ENCODE peak calls at places on chromosomes 7 and 10, in seven cellular contexts. One of them, this sample, is unnamed.

GRCh38 chr7:88226886-88227516 is 7.2 kb upstream of the SRI start:
- DNase-seq in H1: no peak
- DNase-seq in SK-N-SH: no peak
- DNase-seq in HCT116: peak; percentile 68
- DNase-seq in K562: no peak
- DNase-seq in HepG2: peak; percentile 90
- DNase-seq in GM12878: no peak
- DNase-seq in this sample: peak; percentile 13

GRCh38 chr10:122420624-122421007 is 33.8 kb upstream of the ARMS2 start:
- DNase-seq in H1: no peak
- DNase-seq in SK-N-SH: no peak
- DNase-seq in HCT116: no peak
- DNase-seq in K562: no peak
- DNase-seq in HepG2: no peak
- DNase-seq in GM12878: no peak
- DNase-seq in this sample: no peak

GRCh38 chr10:78623577-78624215 is 445.1 kb upstream of the ZMIZ1 start:
- DNase-seq in H1: no peak
- DNase-seq in SK-N-SH: no peak
- DNase-seq in HCT116: peak; percentile 36
- DNase-seq in K562: peak; percentile 6
- DNase-seq in HepG2: peak; percentile 66
- DNase-seq in GM12878: no peak
- DNase-seq in this sample: no peak

GRCh38 chr10:68331455-68332258 is at the start of gene HNRNPH3:
- DNase-seq in H1: peak; percentile 99
- DNase-seq in SK-N-SH: peak; percentile 95
- DNase-seq in HCT116: peak; percentile 92
- DNase-seq in K562: peak; percentile 100
- DNase-seq in HepG2: peak; percentile 92
- DNase-seq in GM12878: peak; percentile 93
- DNase-seq in this sample: peak; percentile 88

GRCh38 chr7:16891338-16891737 is 9.6 kb upstream of the AGR3 start:
- DNase-seq in H1: no peak
- DNase-seq in SK-N-SH: no peak
- DNase-seq in HCT116: peak; percentile 7
- DNase-seq in K562: peak; percentile 17
- DNase-seq in HepG2: peak; percentile 63
- DNase-seq in GM12878: peak; percentile 1
- DNase-seq in this sample: peak; percentile 93

GRCh38 chr10:5349362-5349761 is 15.4 kb upstream of the UCN3 start:
- DNase-seq in H1: no peak
- DNase-seq in SK-N-SH: no peak
- DNase-seq in HCT116: no peak
- DNase-seq in K562: no peak
- DNase-seq in HepG2: no peak
- DNase-seq in GM12878: no peak
- DNase-seq in this sample: no peak

GRCh38 chr7:133275441-133276105 is 22.7 kb downstream of the EXOC4 start:
- DNase-seq in H1: no peak
- DNase-seq in SK-N-SH: no peak
- DNase-seq in HCT116: no peak
- DNase-seq in K562: no peak
- DNase-seq in HepG2: no peak
- DNase-seq in GM12878: no peak
- DNase-seq in this sample: no peak

GRCh38 chr10:119441151-119441821 is 101.2 kb downstream of the RGS10 start:
- DNase-seq in H1: no peak
- DNase-seq in SK-N-SH: no peak
- DNase-seq in HCT116: no peak
- DNase-seq in K562: no peak
- DNase-seq in HepG2: no peak
- DNase-seq in GM12878: no peak
- DNase-seq in this sample: no peak

GRCh38 chr10:124736491-124737136 is 7.6 kb downstream of the FAM53B start:
- DNase-seq in H1: peak; percentile 57
- DNase-seq in SK-N-SH: no peak
- DNase-seq in HCT116: no peak
- DNase-seq in K562: no peak
- DNase-seq in HepG2: peak; percentile 32
- DNase-seq in GM12878: no peak
- DNase-seq in this sample: no peak

GRCh38 chr10:3445688-3446087 is 273.1 kb upstream of the PITRM1 start:
- DNase-seq in H1: no peak
- DNase-seq in SK-N-SH: no peak
- DNase-seq in HCT116: no peak
- DNase-seq in K562: no peak
- DNase-seq in HepG2: no peak
- DNase-seq in GM12878: no peak
- DNase-seq in this sample: no peak

GRCh38 chr10:42949287-42949686 is 127.6 kb upstream of the RET start:
- DNase-seq in H1: no peak
- DNase-seq in SK-N-SH: no peak
- DNase-seq in HCT116: no peak
- DNase-seq in K562: no peak
- DNase-seq in HepG2: no peak
- DNase-seq in GM12878: no peak
- DNase-seq in this sample: no peak

GRCh38 chr7:22943997-22944396 is 69.9 kb downstream of the HYCC1 start:
- DNase-seq in H1: no peak
- DNase-seq in SK-N-SH: no peak
- DNase-seq in HCT116: no peak
- DNase-seq in K562: peak; percentile 6
- DNase-seq in HepG2: no peak
- DNase-seq in GM12878: no peak
- DNase-seq in this sample: no peak

GRCh38 chr7:134991469-134992339 is 5.4 kb downstream of the AGBL3 start:
- DNase-seq in H1: no peak
- DNase-seq in SK-N-SH: no peak
- DNase-seq in HCT116: no peak
- DNase-seq in K562: no peak
- DNase-seq in HepG2: peak; percentile 93
- DNase-seq in GM12878: no peak
- DNase-seq in this sample: no peak

GRCh38 chr10:6580279-6581029 is 378 bp upstream of the PRKCQ start:
- DNase-seq in H1: peak; percentile 92
- DNase-seq in SK-N-SH: peak; percentile 94
- DNase-seq in HCT116: peak; percentile 22
- DNase-seq in K562: peak; percentile 87
- DNase-seq in HepG2: peak; percentile 53
- DNase-seq in GM12878: no peak
- DNase-seq in this sample: peak; percentile 20

GRCh38 chr7:74619235-74619860 is 38.2 kb upstream of the GTF2I start:
- DNase-seq in H1: no peak
- DNase-seq in SK-N-SH: no peak
- DNase-seq in HCT116: no peak
- DNase-seq in K562: no peak
- DNase-seq in HepG2: no peak
- DNase-seq in GM12878: no peak
- DNase-seq in this sample: no peak

GRCh38 chr10:29256531-29256930 is 32.3 kb upstream of the LYZL1 start:
- DNase-seq in H1: no peak
- DNase-seq in SK-N-SH: no peak
- DNase-seq in HCT116: no peak
- DNase-seq in K562: no peak
- DNase-seq in HepG2: no peak
- DNase-seq in GM12878: no peak
- DNase-seq in this sample: no peak

DNA sequence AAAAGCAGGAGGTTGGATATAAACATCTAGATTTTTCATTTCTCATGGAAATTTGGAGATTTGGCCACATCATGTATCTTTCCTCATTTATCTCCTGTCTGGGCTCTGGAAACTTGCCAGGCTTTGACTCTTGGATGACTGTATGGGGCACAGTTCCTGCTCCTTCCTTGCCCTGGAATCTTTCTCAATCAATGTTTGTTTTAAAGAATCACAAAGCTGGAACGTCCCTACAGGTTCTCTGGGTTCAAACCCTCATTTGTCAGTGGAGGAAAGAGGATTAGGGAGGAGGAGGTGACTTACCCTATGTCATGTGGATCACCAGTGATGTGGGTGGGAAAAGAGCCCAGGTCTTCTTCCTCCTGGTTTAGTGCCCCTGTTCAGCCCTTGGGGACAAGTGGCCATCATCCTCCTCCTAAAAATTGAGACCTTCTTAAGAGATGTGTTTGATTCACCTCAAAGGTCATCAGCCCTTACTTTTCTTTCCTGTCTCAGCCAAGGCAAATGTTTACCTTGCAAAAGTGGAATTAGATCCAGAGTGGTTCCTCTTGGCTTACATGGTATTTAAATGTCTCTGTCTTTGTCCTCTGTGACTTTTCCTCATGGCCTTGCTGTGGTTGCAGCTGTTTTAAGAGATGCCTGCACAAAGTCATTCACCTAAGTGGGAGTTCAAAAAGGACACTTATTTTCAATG is 38.8 kb upstream of the PDZD8 start:
- DNase-seq in H1: no peak
- DNase-seq in SK-N-SH: no peak
- DNase-seq in HCT116: no peak
- DNase-seq in K562: peak; percentile 38
- DNase-seq in HepG2: peak; percentile 16
- DNase-seq in GM12878: no peak
- DNase-seq in this sample: no peak
- TF ChIP-seq JUND in H1: no peak
- TF ChIP-seq JUND in SK-N-SH: no peak
- TF ChIP-seq JUND in HCT116: no peak
- TF ChIP-seq JUND in K562: no peak
- TF ChIP-seq JUND in HepG2: no peak
- TF ChIP-seq JUND in GM12878: no peak
- TF ChIP-seq JUND in this sample: no peak

DNA sequence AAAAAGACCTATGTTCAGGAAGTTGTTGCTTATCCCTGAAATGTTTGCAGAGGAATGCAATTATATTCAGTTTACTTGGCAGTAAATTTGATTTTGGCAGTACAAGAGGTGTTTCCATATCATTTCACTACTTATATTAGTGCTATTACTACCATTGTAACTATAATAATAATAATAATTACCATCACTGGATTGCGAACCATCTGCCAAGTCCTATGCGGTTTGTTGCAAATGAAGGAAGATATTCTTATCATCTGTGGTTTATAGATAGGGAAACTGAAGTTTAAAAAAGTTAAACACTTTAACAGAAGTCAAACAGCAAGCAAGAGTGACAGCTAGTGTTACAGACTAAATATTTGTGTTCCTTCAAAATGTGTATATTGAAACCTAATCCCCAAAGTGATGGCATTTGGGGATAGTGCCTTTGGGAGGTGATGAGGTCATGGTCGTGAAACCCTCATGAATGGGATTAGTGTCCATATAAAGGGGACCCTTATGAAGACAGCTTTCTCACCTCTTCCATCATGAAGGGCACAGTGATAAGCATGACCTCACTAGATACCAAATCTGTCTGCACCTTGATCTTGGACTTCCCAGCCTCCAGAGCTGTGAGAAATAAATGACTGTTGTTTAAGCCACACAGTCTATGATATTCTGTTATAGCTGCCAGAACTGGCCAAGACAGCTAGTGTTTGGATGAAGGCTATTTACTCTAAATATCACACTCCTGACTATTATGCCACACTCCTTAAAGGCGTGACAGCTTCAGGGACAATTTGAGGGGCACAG is 235.9 kb upstream of the TMEM72 start:
- DNase-seq in H1: no peak
- DNase-seq in SK-N-SH: no peak
- DNase-seq in HCT116: no peak
- DNase-seq in K562: no peak
- DNase-seq in HepG2: no peak
- DNase-seq in GM12878: no peak
- DNase-seq in this sample: no peak
- TF ChIP-seq JUND in H1: no peak
- TF ChIP-seq JUND in SK-N-SH: no peak
- TF ChIP-seq JUND in HCT116: no peak
- TF ChIP-seq JUND in K562: no peak
- TF ChIP-seq JUND in HepG2: no peak
- TF ChIP-seq JUND in GM12878: no peak
- TF ChIP-seq JUND in this sample: no peak

GRCh38 chr7:150406565-150407421 is 27.7 kb downstream of the ZNF775 start:
- DNase-seq in H1: no peak
- DNase-seq in SK-N-SH: no peak
- DNase-seq in HCT116: no peak
- DNase-seq in K562: peak; percentile 41
- DNase-seq in HepG2: peak; percentile 80
- DNase-seq in GM12878: peak; percentile 86
- DNase-seq in this sample: no peak
- TF ChIP-seq JUND in H1: no peak
- TF ChIP-seq JUND in SK-N-SH: no peak
- TF ChIP-seq JUND in HCT116: no peak
- TF ChIP-seq JUND in K562: no peak
- TF ChIP-seq JUND in HepG2: no peak
- TF ChIP-seq JUND in GM12878: no peak
- TF ChIP-seq JUND in this sample: no peak

GRCh38 chr10:71084061-71084817 is 128.1 kb upstream of the UNC5B start:
- DNase-seq in H1: peak; percentile 42
- DNase-seq in SK-N-SH: no peak
- DNase-seq in HCT116: no peak
- DNase-seq in K562: no peak
- DNase-seq in HepG2: no peak
- DNase-seq in GM12878: no peak
- DNase-seq in this sample: no peak
- TF ChIP-seq JUND in H1: no peak
- TF ChIP-seq JUND in SK-N-SH: no peak
- TF ChIP-seq JUND in HCT116: no peak
- TF ChIP-seq JUND in K562: no peak
- TF ChIP-seq JUND in HepG2: no peak
- TF ChIP-seq JUND in GM12878: no peak
- TF ChIP-seq JUND in this sample: no peak

GRCh38 chr10:70461397-70462348 is 16.9 kb upstream of the PALD1 start:
- DNase-seq in H1: no peak
- DNase-seq in SK-N-SH: peak; percentile 85
- DNase-seq in HCT116: peak; percentile 67
- DNase-seq in K562: peak; percentile 81
- DNase-seq in HepG2: peak; percentile 37
- DNase-seq in GM12878: no peak
- DNase-seq in this sample: peak; percentile 65
- TF ChIP-seq JUND in H1: no peak
- TF ChIP-seq JUND in SK-N-SH: no peak
- TF ChIP-seq JUND in HCT116: no peak
- TF ChIP-seq JUND in K562: no peak
- TF ChIP-seq JUND in HepG2: no peak
- TF ChIP-seq JUND in GM12878: no peak
- TF ChIP-seq JUND in this sample: no peak

DNA sequence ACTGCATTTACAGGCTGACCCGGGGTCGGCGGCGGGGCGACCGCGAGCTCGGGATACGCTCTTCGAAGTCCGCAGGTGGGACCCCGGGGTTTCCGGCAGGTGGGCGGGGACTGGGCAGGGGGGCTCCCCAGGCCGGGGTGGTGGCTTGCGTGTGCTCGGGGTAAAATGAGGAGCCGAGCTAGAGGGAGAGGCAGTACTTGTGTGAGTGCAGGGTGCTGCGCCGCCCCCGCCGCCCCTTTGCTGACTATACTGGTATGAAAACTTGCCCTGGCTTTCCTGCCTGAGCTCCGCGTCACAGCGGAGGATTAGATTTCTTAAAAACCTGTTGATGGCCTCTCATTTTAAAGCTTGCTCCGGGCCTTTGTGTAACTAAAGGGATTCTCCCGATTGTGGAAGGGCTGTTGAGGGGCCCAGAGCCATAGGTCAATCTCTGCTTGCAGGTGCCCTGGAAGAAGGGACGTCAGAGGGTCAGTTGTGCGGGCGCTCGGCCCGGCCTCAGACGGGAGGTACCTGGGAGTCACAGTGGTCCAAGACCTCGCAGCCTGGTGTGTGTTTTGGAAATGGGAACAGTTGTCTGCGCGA is 488 bp downstream of the ARMC10 start:
- DNase-seq in H1: peak; percentile 88
- DNase-seq in SK-N-SH: peak; percentile 89
- DNase-seq in HCT116: no peak
- DNase-seq in K562: peak; percentile 69
- DNase-seq in HepG2: peak; percentile 50
- DNase-seq in GM12878: no peak
- DNase-seq in this sample: peak; percentile 9
- TF ChIP-seq JUND in H1: no peak
- TF ChIP-seq JUND in SK-N-SH: peak; percentile 2
- TF ChIP-seq JUND in HCT116: no peak
- TF ChIP-seq JUND in K562: no peak
- TF ChIP-seq JUND in HepG2: no peak
- TF ChIP-seq JUND in GM12878: no peak
- TF ChIP-seq JUND in this sample: no peak